ENCODE peak calls at places on chromosomes 7 and 10, in five cellular contexts. D is mesothelial cell of epicardium, V is thoracic aorta, Q is lung, O is astrocyte of the spinal cord. U is an unnamed sample.

GRCh38 chr10:12583891-12584595 is 234.7 kb downstream of the CAMK1D start:
- DNase-seq in D (no peak), Q (no peak), V (no peak), O (no peak), U (no peak)

GRCh38 chr7:36971515-36972139 is 247.3 kb upstream of the AOAH start:
- DNase-seq in D (no peak), V (no peak), Q (no peak), O (no peak), U (no peak)

GRCh38 chr10:51748959-51749358 is 49.6 kb upstream of the CSTF2T start:
- DNase-seq in D (no peak), V (no peak), O (no peak), Q (no peak), U (no peak)

GRCh38 chr7:98728555-98728954 is 111.5 kb downstream of the NPTX2 start:
- DNase-seq in Q (no peak), O (no peak), D (no peak), V (no peak), U (no peak)

GRCh38 chr10:6716521-6716920 is 136.4 kb upstream of the PRKCQ start:
- DNase-seq in O (no peak), Q (no peak), D (no peak), V (no peak), U (peak)

GRCh38 chr10:132904814-132905649 is 37.3 kb downstream of the CFAP46 start:
- DNase-seq in D (no peak), V (no peak), O (no peak), Q (no peak), U (no peak)

GRCh38 chr10:62959553-62959952 is 143.4 kb upstream of the EGR2 start:
- DNase-seq in O (peak), Q (no peak), V (no peak), D (no peak), U (peak)

GRCh38 chr10:67606572-67606971 is 89.4 kb downstream of the CTNNA3 start:
- DNase-seq in O (peak), D (no peak), V (no peak), Q (no peak), U (peak)

GRCh38 chr10:71748671-71749191 is 24.6 kb downstream of the VSIR start:
- DNase-seq in V (no peak), O (no peak), D (no peak), Q (peak), U (peak)